ENCODE peak calls at places on chromosomes 13 and 19, in four cellular contexts. One of them, this sample, is unnamed.

GRCh38 chr13:19589312-19589711 is 28.0 kb upstream of the TPTE2 start:
- DNase-seq in neural crest cell: no peak
- DNase-seq in astrocyte of the spinal cord: no peak
- DNase-seq in psoas muscle: no peak
- DNase-seq in this sample: no peak

GRCh38 chr19:16075430-16076153 is 703 bp upstream of the TPM4 start:
- DNase-seq in neural crest cell: no peak
- DNase-seq in astrocyte of the spinal cord: no peak
- DNase-seq in psoas muscle: no peak
- DNase-seq in this sample: no peak

GRCh38 chr13:24618219-24618955 is 61.8 kb upstream of the ATP12A start:
- DNase-seq in neural crest cell: no peak
- DNase-seq in astrocyte of the spinal cord: no peak
- DNase-seq in psoas muscle: no peak
- DNase-seq in this sample: no peak

GRCh38 chr13:101346942-101347728 is 69.2 kb downstream of the NALCN start:
- DNase-seq in neural crest cell: no peak
- DNase-seq in astrocyte of the spinal cord: peak
- DNase-seq in psoas muscle: no peak
- DNase-seq in this sample: no peak

GRCh38 chr13:101204270-101205011 is 211.9 kb downstream of the NALCN start:
- DNase-seq in neural crest cell: no peak
- DNase-seq in astrocyte of the spinal cord: peak
- DNase-seq in psoas muscle: no peak
- DNase-seq in this sample: no peak

GRCh38 chr19:13033819-13034611 is 38.7 kb downstream of the NFIX start:
- DNase-seq in neural crest cell: peak
- DNase-seq in astrocyte of the spinal cord: peak
- DNase-seq in psoas muscle: peak
- DNase-seq in this sample: peak

GRCh38 chr19:4911314-4911713 is 2.0 kb downstream of the UHRF1 start:
- DNase-seq in neural crest cell: no peak
- DNase-seq in astrocyte of the spinal cord: no peak
- DNase-seq in psoas muscle: no peak
- DNase-seq in this sample: no peak

GRCh38 chr13:44605275-44605674 is 29.1 kb upstream of the TSC22D1 start:
- DNase-seq in neural crest cell: no peak
- DNase-seq in astrocyte of the spinal cord: no peak
- DNase-seq in psoas muscle: no peak
- DNase-seq in this sample: no peak

GRCh38 chr19:3222709-3223108 is 1.8 kb upstream of the CELF5 start:
- DNase-seq in neural crest cell: no peak
- DNase-seq in astrocyte of the spinal cord: no peak
- DNase-seq in psoas muscle: no peak
- DNase-seq in this sample: no peak

GRCh38 chr13:91106565-91106964 is 240.9 kb upstream of the MIR17HG start:
- DNase-seq in neural crest cell: no peak
- DNase-seq in astrocyte of the spinal cord: no peak
- DNase-seq in psoas muscle: no peak
- DNase-seq in this sample: no peak

GRCh38 chr19:48442116-48443035 is 3.4 kb upstream of the GRWD1 start:
- DNase-seq in neural crest cell: no peak
- DNase-seq in astrocyte of the spinal cord: no peak
- DNase-seq in psoas muscle: no peak
- DNase-seq in this sample: no peak

GRCh38 chr19:32997716-32998355 is 25.8 kb downstream of the FAAP24 start:
- DNase-seq in neural crest cell: no peak
- DNase-seq in astrocyte of the spinal cord: no peak
- DNase-seq in psoas muscle: no peak
- DNase-seq in this sample: no peak

GRCh38 chr13:24693862-24694471 is 13.8 kb downstream of the ATP12A start:
- DNase-seq in neural crest cell: peak
- DNase-seq in astrocyte of the spinal cord: peak
- DNase-seq in psoas muscle: peak
- DNase-seq in this sample: no peak

GRCh38 chr13:49099513-49099877 is 120.6 kb upstream of the MLNR start:
- DNase-seq in neural crest cell: no peak
- DNase-seq in astrocyte of the spinal cord: no peak
- DNase-seq in psoas muscle: no peak
- DNase-seq in this sample: no peak

GRCh38 chr19:7641288-7642276 is 4.7 kb downstream of the STXBP2 start:
- DNase-seq in neural crest cell: no peak
- DNase-seq in astrocyte of the spinal cord: no peak
- DNase-seq in psoas muscle: no peak
- DNase-seq in this sample: no peak

This sample was measured in Right ventricle myocardium superior.